ENCODE peak calls at places on chromosome 20, in four cellular contexts. A is gastrocnemius medialis, Q is pancreas, G is IMR-90. Y is an unnamed sample.

GRCh38 chr20:53611449-53611894 is 17.8 kb upstream of the ZNF217 start:
- ATAC-seq in G (peak; percentile 90), A (peak; percentile 58), Q (peak; percentile 74), Y (peak; percentile 49)

GRCh38 chr20:13717631-13718044 is 67.1 kb downstream of the ESF1 start:
- ATAC-seq in Q (no peak), G (no peak), A (no peak), Y (no peak)

GRCh38 chr20:46090095-46090388 is 280 bp upstream of the NCOA5 start:
- ATAC-seq in G (no peak), A (no peak), Q (no peak), Y (no peak)

GRCh38 chr20:62906647-62907375 is 19.5 kb downstream of the DIDO1 start:
- ATAC-seq in A (no peak), Q (no peak), G (no peak), Y (no peak)

GRCh38 chr20:23671479-23671878 is 17.4 kb downstream of the CST4 start:
- ATAC-seq in Q (no peak), A (no peak), G (no peak), Y (no peak)

GRCh38 chr20:9920908-9921307 is 82.0 kb upstream of the PAK5 start:
- ATAC-seq in Q (peak; percentile 56), A (no peak), G (no peak), Y (no peak)

GRCh38 chr20:25346349-25346748 is 44.3 kb downstream of the ABHD12 start:
- ATAC-seq in G (no peak), Q (no peak), A (no peak), Y (no peak)

GRCh38 chr20:8223096-8223870 is 91.2 kb downstream of the PLCB1 start:
- ATAC-seq in A (no peak), Q (no peak), G (peak; percentile 86), Y (peak; percentile 46)

GRCh38 chr20:709864-710761 is 34.5 kb upstream of the SCRT2 start:
- ATAC-seq in G (no peak), A (no peak), Q (no peak), Y (no peak)

GRCh38 chr20:53950031-53950430 is 120.4 kb downstream of the BCAS1 start:
- ATAC-seq in G (no peak), Q (no peak), A (no peak), Y (no peak)

GRCh38 chr20:10653593-10654288 is 20.1 kb downstream of the JAG1 start:
- ATAC-seq in Q (peak; percentile 52), A (peak; percentile 35), G (peak; percentile 59), Y (peak; percentile 58)

GRCh38 chr20:25160897-25161296 is 34.6 kb upstream of the ENTPD6 start:
- ATAC-seq in Q (no peak), G (no peak), A (no peak), Y (no peak)

GRCh38 chr20:63501818-63502670 is 3.2 kb upstream of the EEF1A2 start:
- ATAC-seq in Q (peak; percentile 12), G (no peak), A (peak; percentile 52), Y (no peak)

GRCh38 chr20:56157530-56158203 is 90.9 kb upstream of the MC3R start:
- ATAC-seq in Q (no peak), A (no peak), G (no peak), Y (no peak)

GRCh38 chr20:845967-846893 is 12.7 kb downstream of the FAM110A start:
- ATAC-seq in Q (no peak), A (no peak), G (no peak), Y (no peak)

GRCh38 chr20:47489448-47489872 is 12.2 kb upstream of the NCOA3 start:
- ATAC-seq in G (no peak), A (no peak), Q (no peak), Y (no peak)

GRCh38 chr20:63940472-63941266 is 15.5 kb downstream of the UCKL1 start:
- ATAC-seq in Q (no peak), G (no peak), A (no peak), Y (no peak)

DNA sequence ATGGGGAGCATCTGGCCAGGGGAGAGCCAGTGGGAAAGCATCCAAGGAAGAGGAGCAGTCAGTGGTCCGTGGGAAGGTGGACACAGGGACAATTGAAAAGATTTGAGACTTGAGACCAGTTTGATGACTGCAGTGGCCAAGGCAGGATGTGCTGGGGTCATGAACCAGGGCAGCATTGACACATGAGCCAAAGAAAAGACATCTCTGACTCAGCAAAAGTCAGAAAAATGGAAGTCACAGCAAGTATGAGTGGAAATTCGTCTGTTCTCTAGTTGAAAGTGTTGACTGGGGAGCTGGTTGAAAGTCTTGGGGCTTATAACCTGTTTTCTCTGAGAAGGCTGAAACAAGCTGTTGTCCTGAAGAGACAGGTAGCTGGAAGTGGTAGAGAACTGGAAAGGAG is 31.3 kb downstream of the RAB22A start:
- ATAC-seq in A (no peak), G (no peak), Q (no peak), Y (no peak)
- H3K27ac ChIP-seq in A (no peak overlapping the region), G (peak overlapping the region; percentile 18), Q (no peak overlapping the region), Y (no peak overlapping the region)

GRCh38 chr20:40997116-40997515 is 31.5 kb upstream of the TOP1 start:
- ATAC-seq in Q (no peak), A (no peak), G (no peak), Y (no peak)
- H3K27ac ChIP-seq in Q (no peak overlapping the region), A (no peak overlapping the region), G (no peak overlapping the region), Y (no peak overlapping the region)

GRCh38 chr20:59603727-59604608 is at the start of gene PHACTR3:
- ATAC-seq in Q (no peak), G (no peak), A (no peak), Y (no peak)
- H3K27ac ChIP-seq in Q (no peak within 1 kb of the TSS), G (no peak within 1 kb of the TSS), A (no peak within 1 kb of the TSS), Y (no peak within 1 kb of the TSS)

GRCh38 chr20:33531047-33531877 is 41.4 kb downstream of the CBFA2T2 start:
- ATAC-seq in A (no peak), Q (no peak), G (peak; percentile 74), Y (no peak)
- H3K27ac ChIP-seq in A (no peak overlapping the region), Q (no peak overlapping the region), G (peak overlapping the region; percentile 56), Y (peak overlapping the region; percentile 51)

DNA sequence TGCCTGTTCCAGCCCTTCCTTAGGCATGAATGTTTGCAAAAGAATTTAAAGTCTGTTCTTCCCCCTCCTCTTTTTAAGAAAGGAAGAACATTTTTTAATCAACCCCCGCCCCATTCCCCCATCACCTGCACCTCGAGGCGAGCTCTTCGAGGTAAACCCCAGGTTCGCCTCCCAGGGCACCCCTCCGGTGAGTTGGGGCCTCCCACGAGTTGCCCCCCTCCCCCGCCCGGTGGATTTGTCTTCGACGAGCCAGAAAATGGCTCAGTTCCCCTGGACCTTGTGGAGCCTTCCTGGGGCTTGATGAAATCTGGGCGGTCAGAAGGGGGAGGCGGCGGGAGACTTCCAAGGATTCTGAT is 256 bp upstream of the OVOL2 start:
- ATAC-seq in G (no peak), A (no peak), Q (peak; percentile 31), Y (no peak)
- H3K27ac ChIP-seq in G (no peak overlapping the region), A (no peak overlapping the region), Q (peak overlapping the region; percentile 69), Y (no peak overlapping the region)

DNA sequence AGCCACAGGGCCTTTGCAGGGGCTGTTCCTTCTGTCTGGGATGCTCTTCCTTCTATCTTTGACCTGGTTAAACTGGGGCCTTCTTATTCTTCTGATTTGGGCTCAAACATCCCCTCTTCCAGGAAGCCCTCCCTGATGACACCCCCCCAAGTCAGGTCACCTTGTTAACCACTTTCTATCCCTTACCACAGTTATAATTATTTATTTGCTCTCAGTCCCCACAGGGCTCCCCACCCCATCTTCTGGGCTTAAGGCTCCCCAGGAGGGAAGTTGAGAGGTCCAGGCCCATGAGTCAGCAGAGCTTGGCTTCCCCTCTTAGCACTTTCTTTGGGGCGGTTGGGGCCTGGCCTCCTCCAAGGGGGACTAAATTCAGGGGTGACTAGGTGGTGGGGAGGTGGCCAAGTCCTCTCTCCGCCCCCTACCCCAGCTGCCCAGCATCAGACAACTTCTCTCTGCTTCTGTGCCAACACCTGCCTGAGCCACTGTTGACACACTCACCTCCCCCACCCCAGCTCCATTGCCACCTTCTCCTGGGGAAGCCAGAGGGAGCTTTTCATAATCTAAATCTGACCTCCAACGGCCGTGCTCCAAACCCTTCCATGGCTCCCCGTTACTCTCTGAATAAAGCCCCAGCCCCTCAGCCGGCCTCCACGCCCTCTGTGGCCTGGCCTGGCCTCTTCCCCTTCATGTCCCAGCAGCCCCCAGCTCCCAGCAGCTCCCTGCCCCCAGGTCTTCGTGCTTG is 70.0 kb downstream of the CEBPB start:
- ATAC-seq in G (no peak), Q (peak; percentile 78), A (no peak), Y (no peak)
- H3K27ac ChIP-seq in G (no peak overlapping the region), Q (peak overlapping the region; percentile 62), A (no peak overlapping the region), Y (no peak overlapping the region)